ENCODE peak calls at places on chromosomes 12 and 14, in five cellular contexts. A, W, V, Q and U are unnamed samples.

GRCh38 chr12:103924761-103925641 is 5.2 kb upstream of the HSP90B1 start:
- DNase-seq in A (no peak), W (peak; percentile 87), V (peak; percentile 76), Q (peak; percentile 81), U (peak; percentile 74)

GRCh38 chr14:62443796-62444195 is 601.5 kb downstream of the KCNH5 start:
- DNase-seq in A (no peak), W (peak; percentile 97), V (no peak), Q (peak; percentile 17), U (no peak)

GRCh38 chr12:130863298-130863697 is 8.6 kb upstream of the RAN start:
- DNase-seq in A (no peak), W (no peak), V (no peak), Q (no peak), U (no peak)

GRCh38 chr12:117119592-117120198 is 20.5 kb upstream of the TESC start:
- DNase-seq in A (peak; percentile 18), W (no peak), V (peak; percentile 51), Q (peak; percentile 63), U (no peak)

GRCh38 chr14:105087308-105087962 is 22.2 kb upstream of the GPR132 start:
- DNase-seq in A (no peak), W (peak; percentile 78), V (no peak), Q (peak; percentile 65), U (no peak)

GRCh38 chr12:130540376-130540775 is 175.7 kb downstream of the RIMBP2 start:
- DNase-seq in A (no peak), W (no peak), V (no peak), Q (no peak), U (no peak)

GRCh38 chr12:64077922-64078321 is 144.2 kb downstream of the KICS2 start:
- DNase-seq in A (no peak), W (no peak), V (no peak), Q (peak; percentile 49), U (no peak)

GRCh38 chr12:126899926-126900792 is 1366.8 kb upstream of the TMEM132C start:
- DNase-seq in A (no peak), W (no peak), V (no peak), Q (no peak), U (no peak)

GRCh38 chr14:92649934-92650545 is 98.4 kb downstream of the LGMN start:
- DNase-seq in A (no peak), W (peak; percentile 80), V (no peak), Q (no peak), U (no peak)

GRCh38 chr12:1505576-1505975 is 88.8 kb downstream of the FBXL14 start:
- DNase-seq in A (no peak), W (no peak), V (no peak), Q (no peak), U (no peak)

GRCh38 chr12:4809449-4810218 is 89.4 kb downstream of the GALNT8 start:
- DNase-seq in A (no peak), W (peak; percentile 26), V (no peak), Q (no peak), U (no peak)

GRCh38 chr12:79168687-79169086 is 304.1 kb downstream of the SYT1 start:
- DNase-seq in A (no peak), W (no peak), V (no peak), Q (no peak), U (no peak)

GRCh38 chr12:88418856-88419497 is 161.3 kb downstream of the KITLG start:
- DNase-seq in A (no peak), W (peak; percentile 64), V (no peak), Q (no peak), U (no peak)

GRCh38 chr12:26268841-26269553 is 73.6 kb downstream of the SSPN start:
- DNase-seq in A (no peak), W (no peak), V (no peak), Q (no peak), U (no peak)

GRCh38 chr12:73531752-73532151 is 1005.9 kb upstream of the ATXN7L3B start:
- DNase-seq in A (no peak), W (no peak), V (no peak), Q (peak; percentile 30), U (no peak)

GRCh38 chr14:71693373-71693772 is 238.9 kb upstream of the RGS6 start:
- DNase-seq in A (no peak), W (peak; percentile 82), V (no peak), Q (no peak), U (no peak)

GRCh38 chr14:77222546-77223225 is 41.1 kb downstream of the TMEM63C start:
- DNase-seq in A (no peak), W (no peak), V (no peak), Q (no peak), U (no peak)

GRCh38 chr14:68165274-68165843 is 345.8 kb downstream of the RAD51B start:
- DNase-seq in A (no peak), W (no peak), V (no peak), Q (no peak), U (no peak)

GRCh38 chr12:67356400-67356799 is 87.2 kb downstream of the CAND1 start:
- DNase-seq in A (no peak), W (no peak), V (no peak), Q (no peak), U (no peak)

GRCh38 chr12:104747956-104748355 is 210.1 kb downstream of the SLC41A2 start:
- DNase-seq in A (peak; percentile 21), W (no peak), V (no peak), Q (no peak), U (no peak)

GRCh38 chr14:35277179-35277578 is 15.0 kb upstream of the PSMA6 start:
- DNase-seq in A (no peak), W (no peak), V (no peak), Q (no peak), U (no peak)

GRCh38 chr12:45244561-45245348 is 28.9 kb downstream of the ANO6 start:
- DNase-seq in A (no peak), W (no peak), V (no peak), Q (no peak), U (no peak)

GRCh38 chr12:112525426-112525809 is 106.7 kb downstream of the PTPN11 start:
- DNase-seq in A (no peak), W (no peak), V (no peak), Q (no peak), U (no peak)

GRCh38 chr12:64824500-64825142 is at the start of gene TBC1D30:
- DNase-seq in A (no peak), W (peak; percentile 22), V (no peak), Q (no peak), U (no peak)

GRCh38 chr12:92208613-92209121 is 63.0 kb upstream of the BTG1 start:
- DNase-seq in A (no peak), W (peak; percentile 81), V (no peak), Q (no peak), U (peak; percentile 25)